ENCODE peak calls at places on chromosomes 5 and 9, in four cellular contexts. D is lung, Y is right lobe of liver, Z is mammary epithelial cell. R is an unnamed sample.

GRCh38 chr9:76153902-76154629 is 240.2 kb downstream of the RFK start:
- DNase-seq in Z (no peak), Y (no peak), D (no peak), R (no peak)

GRCh38 chr9:101738566-101739183 is at the start of gene GRIN3A:
- DNase-seq in Z (no peak), Y (peak; percentile 73), D (no peak), R (peak; percentile 19)

GRCh38 chr5:126383246-126383645 is 40.0 kb upstream of the GRAMD2B start:
- DNase-seq in Y (no peak), D (no peak), Z (no peak), R (no peak)

GRCh38 chr5:44603496-44604272 is 205.1 kb upstream of the MRPS30 start:
- DNase-seq in D (no peak), Z (no peak), Y (no peak), R (no peak)

GRCh38 chr5:2780421-2781171 is 29.1 kb upstream of the IRX2 start:
- DNase-seq in D (peak; percentile 91), Z (peak; percentile 87), Y (no peak), R (no peak)

GRCh38 chr5:167982-168660 is 23.2 kb upstream of the LRRC14B start:
- DNase-seq in D (no peak), Z (peak; percentile 20), Y (peak; percentile 39), R (no peak)

GRCh38 chr5:133298447-133298846 is 246.6 kb downstream of the HSPA4 start:
- DNase-seq in Y (no peak), Z (no peak), D (no peak), R (no peak)

GRCh38 chr9:127562841-127563523 is 49.1 kb upstream of the STXBP1 start:
- DNase-seq in D (no peak), Y (no peak), Z (no peak), R (no peak)

GRCh38 chr9:127776919-127777280 is 1.6 kb downstream of the SH2D3C start:
- DNase-seq in Y (no peak), Z (no peak), D (no peak), R (no peak)

DNA sequence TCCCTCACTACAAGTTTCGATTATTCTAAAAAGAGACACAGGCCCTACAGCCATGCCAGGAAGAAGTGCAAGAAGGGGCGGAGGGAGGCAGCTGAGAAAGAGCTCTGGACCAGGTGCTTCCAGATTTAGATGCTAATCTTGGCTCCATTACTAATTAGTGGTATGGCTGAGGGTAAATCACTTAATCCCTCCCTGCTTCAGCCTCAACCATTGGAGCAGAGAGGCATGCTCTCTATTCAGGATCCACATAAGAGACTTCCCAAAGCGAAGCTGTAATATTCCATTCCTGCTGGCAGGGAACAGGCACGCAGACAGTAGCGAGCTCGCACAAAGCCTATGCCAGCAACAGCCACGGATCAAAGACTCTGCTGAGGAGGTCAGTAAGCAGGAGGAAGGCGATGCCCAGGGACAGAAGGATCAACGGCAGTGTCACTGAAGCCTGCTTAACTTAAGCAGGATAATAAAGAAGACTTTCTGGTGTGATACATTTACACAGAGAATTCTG is 24.2 kb downstream of the LIFR start:
- DNase-seq in Z (no peak), Y (no peak), D (no peak), R (no peak)
- H3K4me1 ChIP-seq in Z (peaks cover 7% of the 10 kb centered on the region), Y (no peaks in the 10 kb centered on the region), D (peaks cover 33% of the 10 kb centered on the region), R (peaks cover 42% of the 10 kb centered on the region)

GRCh38 chr5:39025456-39025855 is 48.7 kb downstream of the RICTOR start:
- DNase-seq in D (no peak), Z (no peak), Y (no peak), R (no peak)

DNA sequence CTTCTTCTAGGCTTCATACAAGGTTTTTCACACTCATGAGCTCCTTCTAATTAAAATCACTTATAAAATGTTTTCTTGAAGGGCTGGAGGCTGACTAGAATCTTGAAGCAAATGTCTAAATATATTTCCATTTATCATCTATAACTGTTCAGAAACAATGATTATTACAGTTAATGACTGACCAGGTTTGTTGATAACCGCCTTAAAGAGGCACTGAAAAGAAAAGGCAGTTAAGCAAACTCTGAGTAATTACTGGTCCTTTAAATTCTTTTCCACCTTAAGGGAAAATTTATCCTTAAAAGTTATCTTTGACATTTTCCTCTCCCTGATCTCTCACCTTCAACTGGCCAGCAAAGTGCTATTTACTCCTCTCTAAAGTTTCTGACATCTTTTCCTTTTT is 43.2 kb downstream of the RICTOR start:
- DNase-seq in Z (no peak), D (no peak), Y (no peak), R (no peak)
- H3K9me3 ChIP-seq in Z (no peaks in the 10 kb centered on the region), D (no peaks in the 10 kb centered on the region), Y (no peaks in the 10 kb centered on the region), R (no peaks in the 10 kb centered on the region)

DNA sequence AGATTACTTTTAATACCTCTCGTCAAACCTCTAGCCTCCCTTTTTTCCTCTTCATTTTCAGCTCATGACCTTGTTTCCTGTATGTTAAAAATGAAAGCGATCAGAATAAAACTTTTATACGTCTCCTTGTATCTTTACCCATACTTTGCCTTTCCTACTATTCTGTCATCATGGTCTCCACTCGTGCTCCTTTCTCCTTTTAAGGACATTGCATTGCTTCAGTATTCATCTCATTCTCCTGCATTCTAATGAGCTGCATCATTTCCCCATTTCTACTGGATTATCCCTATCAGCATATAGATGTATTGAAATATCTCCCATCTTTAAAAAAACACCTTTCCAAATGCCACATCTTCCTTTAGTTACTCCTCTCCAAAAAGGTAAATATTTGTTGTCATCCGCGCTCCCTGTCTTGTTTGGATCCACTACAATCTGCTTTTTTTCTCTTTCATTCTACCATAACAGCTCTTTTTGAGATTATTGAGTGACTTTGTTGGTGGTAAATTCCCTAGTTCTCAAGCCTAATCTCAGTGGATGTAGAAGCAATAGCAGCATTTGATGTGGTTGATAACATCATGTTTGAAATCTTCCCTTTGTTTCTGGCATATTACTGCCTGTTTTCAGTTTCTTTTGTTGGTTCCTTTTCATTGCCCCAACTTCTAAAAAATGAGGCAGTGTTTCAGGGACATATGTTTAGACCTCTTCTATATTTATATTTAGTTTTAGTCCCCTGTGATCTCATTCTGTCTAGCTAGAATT is 8.7 kb downstream of the CDC42SE2 start:
- DNase-seq in Y (no peak), Z (no peak), D (no peak), R (no peak)
- H3K4me3 ChIP-seq in Y (no peak overlapping the region), Z (no peak overlapping the region), D (no peak overlapping the region), R (no peak overlapping the region)

GRCh38 chr5:30458681-30459080 is 734.8 kb upstream of the CDH6 start:
- DNase-seq in D (no peak), Y (no peak), Z (no peak), R (no peak)
- H3K4me1 ChIP-seq in D (no peaks in the 10 kb centered on the region), Y (no peaks in the 10 kb centered on the region), Z (no peaks in the 10 kb centered on the region), R (no peaks in the 10 kb centered on the region)

DNA sequence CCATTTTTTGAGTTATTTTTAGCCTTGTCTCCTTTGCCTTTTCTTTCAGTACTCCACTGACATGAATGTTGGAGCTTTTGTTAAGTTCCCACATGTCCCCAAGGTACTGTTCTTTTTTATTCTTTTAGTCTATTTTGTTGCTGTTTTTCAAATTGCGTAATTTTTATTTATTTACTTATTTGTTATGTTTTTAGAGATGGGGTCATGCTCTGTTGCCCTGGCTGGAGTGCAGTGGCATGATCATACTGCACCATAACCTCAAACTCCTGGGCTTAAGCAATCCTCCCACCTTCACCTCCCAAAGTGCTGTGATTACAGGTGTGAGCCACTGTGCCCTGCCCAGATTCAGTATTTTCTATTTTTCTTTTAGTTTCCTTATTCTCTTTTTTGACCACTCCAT is 5.4 kb upstream of the PCDHA1 start:
- DNase-seq in D (no peak), Y (no peak), Z (no peak), R (no peak)
- H3K9me3 ChIP-seq in D (peaks cover 28% of the 10 kb centered on the region), Y (no peaks in the 10 kb centered on the region), Z (peaks cover 18% of the 10 kb centered on the region), R (peaks cover 100% of the 10 kb centered on the region)

DNA sequence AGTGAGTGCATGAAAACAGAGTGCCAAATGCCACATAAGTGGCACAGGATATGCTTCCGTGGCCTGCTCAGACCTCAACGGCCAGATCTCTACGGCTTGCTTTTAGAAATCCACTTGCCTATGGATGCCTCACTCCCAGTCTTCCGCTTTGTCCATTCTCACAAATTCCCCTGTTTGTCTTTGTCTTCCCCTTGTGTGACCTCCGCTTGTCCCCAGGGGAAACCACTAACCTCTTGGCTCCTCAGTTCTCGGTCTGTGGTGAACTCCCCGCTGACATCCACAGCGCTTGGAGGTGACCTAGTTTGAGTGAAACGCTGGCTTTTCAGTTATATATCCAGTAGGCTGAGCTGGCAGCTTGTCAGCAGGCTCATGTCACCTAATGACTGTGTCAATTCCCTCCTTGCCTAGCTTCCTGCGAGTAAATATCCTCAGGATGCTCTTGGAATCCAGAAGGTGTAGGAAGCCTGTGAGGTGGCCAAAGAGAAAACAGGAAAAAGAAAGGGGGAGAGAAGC is 101.4 kb upstream of the SPRY4 start:
- DNase-seq in D (no peak), Y (no peak), Z (no peak), R (peak; percentile 60)
- H3K4me3 ChIP-seq in D (no peak overlapping the region), Y (no peak overlapping the region), Z (no peak overlapping the region), R (no peak overlapping the region)

GRCh38 chr5:59428391-59428790 is 465.1 kb downstream of the PDE4D start:
- DNase-seq in D (no peak), Y (no peak), Z (no peak), R (no peak)

GRCh38 chr5:59423021-59423420 is 470.5 kb downstream of the PDE4D start:
- DNase-seq in Z (no peak), Y (no peak), D (no peak), R (no peak)

GRCh38 chr5:59430066-59430702 is 463.3 kb downstream of the PDE4D start:
- DNase-seq in Y (no peak), D (no peak), Z (no peak), R (no peak)

GRCh38 chr5:59422026-59422941 is 471.2 kb downstream of the PDE4D start:
- DNase-seq in D (no peak), Y (no peak), Z (peak; percentile 5), R (no peak)

DNA sequence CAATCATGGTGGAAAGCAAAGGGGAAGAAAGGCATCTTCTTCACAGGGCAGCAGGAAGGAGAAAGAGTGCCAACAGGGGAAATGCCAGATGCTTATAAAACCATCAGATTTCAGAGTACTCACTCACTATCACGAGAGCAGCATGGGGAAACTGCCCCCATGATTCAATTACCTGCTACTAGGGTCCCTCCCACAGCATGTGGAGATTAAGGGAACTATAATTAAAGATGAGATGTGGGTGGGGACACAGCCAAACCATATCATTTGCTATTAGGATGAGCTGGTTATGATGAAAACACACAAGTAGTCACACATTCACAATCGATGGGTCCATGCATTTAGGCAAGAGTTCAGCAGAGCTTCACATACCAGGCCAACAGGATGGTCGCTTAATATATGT is 469.0 kb downstream of the PDE4D start:
- DNase-seq in Y (no peak), Z (no peak), D (no peak), R (no peak)
- H3K4me1 ChIP-seq in Y (no peaks in the 10 kb centered on the region), Z (no peaks in the 10 kb centered on the region), D (no peaks in the 10 kb centered on the region), R (no peaks in the 10 kb centered on the region)

GRCh38 chr5:12384005-12384404 is 479.8 kb upstream of the CTNND2 start:
- DNase-seq in Y (no peak), D (no peak), Z (no peak), R (no peak)

DNA sequence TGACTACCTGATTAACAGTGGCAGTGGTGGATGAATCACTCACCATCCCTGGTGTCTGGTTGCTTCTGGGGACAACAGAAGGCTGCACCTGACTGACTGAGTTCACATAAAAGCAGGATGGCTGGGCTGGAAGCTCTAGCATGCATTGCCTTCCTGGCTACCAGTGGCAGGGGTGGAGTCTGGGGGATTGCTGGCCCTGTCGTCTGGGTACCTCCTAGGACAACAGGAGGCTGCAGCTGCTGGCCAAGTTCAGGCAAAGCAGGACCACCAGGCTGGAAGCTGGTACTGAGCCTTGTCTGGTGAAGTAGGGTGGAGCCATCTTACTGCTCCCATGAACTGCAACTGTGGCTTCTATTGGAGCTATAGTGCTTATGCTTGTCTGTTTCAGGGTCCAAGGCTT is 480.8 kb upstream of the CTNND2 start:
- DNase-seq in D (no peak), Z (no peak), Y (no peak), R (no peak)
- H3K9me3 ChIP-seq in D (no peaks in the 10 kb centered on the region), Z (no peaks in the 10 kb centered on the region), Y (no peaks in the 10 kb centered on the region), R (peaks cover 40% of the 10 kb centered on the region)

GRCh38 chr5:138952962-138953361 is 77.8 kb upstream of the LRRTM2 start:
- DNase-seq in Z (no peak), Y (no peak), D (no peak), R (no peak)
- H3K4me3 ChIP-seq in Z (no peak overlapping the region), Y (no peak overlapping the region), D (no peak overlapping the region), R (no peak overlapping the region)

GRCh38 chr9:27441741-27442070 is 82.4 kb upstream of the IFNK start:
- DNase-seq in D (no peak), Z (no peak), Y (no peak), R (no peak)
- H3K4me1 ChIP-seq in D (no peaks in the 10 kb centered on the region), Z (peaks cover 32% of the 10 kb centered on the region), Y (no peaks in the 10 kb centered on the region), R (peaks cover 8% of the 10 kb centered on the region)